ENCODE peak calls at places on chromosomes 11 and 22, in six cellular contexts. G is HCT116, W is suprapubic skin, D is A549, E is BE2C, J is tibial artery. O is an unnamed sample.
A peak's percentile ranks its signal among the peaks of the same experiment; 100 is the strongest.

GRCh38 chr11:33736148-33736809 is at the start of gene CD59:
- DNase-seq in G (peak; percentile 76), W (peak; percentile 98), D (peak; percentile 94), E (peak; percentile 86), J (peak; percentile 96), O (peak; percentile 91)

GRCh38 chr22:44549701-44550100 is 51.7 kb upstream of the RTL6 start:
- DNase-seq in G (no peak), W (no peak), D (no peak), E (no peak), J (no peak), O (no peak)

GRCh38 chr11:88779551-88779950 is 286.2 kb downstream of the GRM5 start:
- DNase-seq in G (no peak), W (no peak), D (peak; percentile 16), E (no peak), J (no peak), O (no peak)

GRCh38 chr11:102793677-102794290 is 4.2 kb downstream of the MMP1 start:
- DNase-seq in G (no peak), W (no peak), D (no peak), E (no peak), J (no peak), O (no peak)

GRCh38 chr22:25624486-25624885 is 60.0 kb downstream of the GRK3 start:
- DNase-seq in G (no peak), W (no peak), D (no peak), E (no peak), J (no peak), O (no peak)

GRCh38 chr22:43707650-43708049 is 104.5 kb downstream of the EFCAB6 start:
- DNase-seq in G (peak; percentile 1), W (no peak), D (peak; percentile 3), E (no peak), J (no peak), O (no peak)

GRCh38 chr22:27531782-27532530 is 269.6 kb downstream of the MN1 start:
- DNase-seq in G (no peak), W (no peak), D (peak; percentile 9), E (no peak), J (no peak), O (no peak)

GRCh38 chr11:59923813-59924212 is 14.4 kb upstream of the OOSP1 start:
- DNase-seq in G (no peak), W (no peak), D (no peak), E (no peak), J (no peak), O (no peak)

GRCh38 chr11:27217948-27218410 is 145.0 kb downstream of the CCDC34 start:
- DNase-seq in G (no peak), W (no peak), D (no peak), E (no peak), J (no peak), O (no peak)

GRCh38 chr11:20162824-20163777 is 2.8 kb upstream of the DBX1 start:
- DNase-seq in G (no peak), W (no peak), D (peak; percentile 24), E (peak; percentile 35), J (no peak), O (no peak)

GRCh38 chr11:11178671-11179070 is 174.4 kb downstream of the CSNK2A3 start:
- DNase-seq in G (no peak), W (no peak), D (no peak), E (no peak), J (no peak), O (no peak)

GRCh38 chr11:4626207-4627105 is 10.8 kb upstream of the OR51D1 start:
- DNase-seq in G (peak; percentile 75), W (no peak), D (peak; percentile 78), E (peak; percentile 73), J (peak; percentile 53), O (peak; percentile 77)

GRCh38 chr22:32693102-32693501 is 108.4 kb upstream of the TIMP3 start:
- DNase-seq in G (no peak), W (no peak), D (no peak), E (no peak), J (no peak), O (no peak)

GRCh38 chr11:121451982-121452608 is at the start of gene SORL1:
- DNase-seq in G (no peak), W (no peak), D (peak; percentile 64), E (peak; percentile 88), J (peak; percentile 52), O (peak; percentile 85)

GRCh38 chr11:45451766-45452440 is 165.8 kb upstream of the SYT13 start:
- DNase-seq in G (no peak), W (no peak), D (no peak), E (no peak), J (no peak), O (no peak)

GRCh38 chr11:70872950-70873735 is 379.2 kb downstream of the SHANK2 start:
- DNase-seq in G (no peak), W (no peak), D (no peak), E (no peak), J (no peak), O (no peak)

GRCh38 chr22:44680058-44680457 is 21.9 kb upstream of the PRR5 start:
- DNase-seq in G (no peak), W (no peak), D (no peak), E (no peak), J (no peak), O (no peak)

GRCh38 chr11:66419825-66420224 is 1.0 kb upstream of the NPAS4 start:
- DNase-seq in G (no peak), W (no peak), D (no peak), E (peak; percentile 85), J (no peak), O (no peak)

GRCh38 chr11:114617157-114618124 is 21.9 kb upstream of the NXPE4 start:
- DNase-seq in G (no peak), W (no peak), D (no peak), E (no peak), J (no peak), O (peak; percentile 79)

GRCh38 chr22:19265779-19266178 is 25.7 kb downstream of the CLTCL1 start:
- DNase-seq in G (no peak), W (no peak), D (no peak), E (no peak), J (no peak), O (no peak)
- H3K4me3 ChIP-seq in G (no peak overlapping the region), W (no peak overlapping the region), D (no peak overlapping the region), E (no peak overlapping the region), J (no peak overlapping the region), O (no peak overlapping the region)

GRCh38 chr22:20193761-20194494 is 43.1 kb upstream of the CCDC188 start:
- DNase-seq in G (no peak), W (no peak), D (no peak), E (no peak), J (no peak), O (no peak)

GRCh38 chr22:20192972-20193760 is 42.3 kb upstream of the CCDC188 start:
- DNase-seq in G (no peak), W (no peak), D (no peak), E (no peak), J (no peak), O (no peak)

GRCh38 chr22:20196094-20196840 is 45.4 kb upstream of the CCDC188 start:
- DNase-seq in G (no peak), W (no peak), D (no peak), E (no peak), J (no peak), O (no peak)

GRCh38 chr22:20192293-20192971 is 41.6 kb upstream of the CCDC188 start:
- DNase-seq in G (no peak), W (no peak), D (no peak), E (no peak), J (no peak), O (no peak)

GRCh38 chr22:20194681-20195593 is 44.1 kb upstream of the CCDC188 start:
- DNase-seq in G (no peak), W (no peak), D (no peak), E (no peak), J (no peak), O (no peak)
- TF ChIP-seq CTCF in G (no peak), W (no peak), D (no peak), E (no peak), J (no peak), O (no peak)

GRCh38 chr11:124463990-124464389 is 18.5 kb upstream of the OR8B8 start:
- DNase-seq in G (no peak), W (no peak), D (no peak), E (no peak), J (no peak), O (no peak)

GRCh38 chr11:124454552-124454951 is 9.1 kb upstream of the OR8B8 start:
- DNase-seq in G (no peak), W (no peak), D (no peak), E (no peak), J (no peak), O (no peak)

GRCh38 chr11:124465368-124465767 is 19.9 kb upstream of the OR8B8 start:
- DNase-seq in G (no peak), W (no peak), D (no peak), E (no peak), J (no peak), O (no peak)

GRCh38 chr11:124460459-124460858 is 15.0 kb upstream of the OR8B8 start:
- DNase-seq in G (no peak), W (no peak), D (no peak), E (no peak), J (no peak), O (no peak)
- H3K4me3 ChIP-seq in G (no peak overlapping the region), W (no peak overlapping the region), D (no peak overlapping the region), E (no peak overlapping the region), J (no peak overlapping the region), O (no peak overlapping the region)

GRCh38 chr11:12675951-12676711 is 1.9 kb downstream of the TEAD1 start:
- DNase-seq in G (no peak), W (no peak), D (no peak), E (no peak), J (no peak), O (peak; percentile 24)
- TF ChIP-seq CTCF in G (no peak), W (no peak), D (no peak), E (no peak), J (no peak), O (no peak)

DNA sequence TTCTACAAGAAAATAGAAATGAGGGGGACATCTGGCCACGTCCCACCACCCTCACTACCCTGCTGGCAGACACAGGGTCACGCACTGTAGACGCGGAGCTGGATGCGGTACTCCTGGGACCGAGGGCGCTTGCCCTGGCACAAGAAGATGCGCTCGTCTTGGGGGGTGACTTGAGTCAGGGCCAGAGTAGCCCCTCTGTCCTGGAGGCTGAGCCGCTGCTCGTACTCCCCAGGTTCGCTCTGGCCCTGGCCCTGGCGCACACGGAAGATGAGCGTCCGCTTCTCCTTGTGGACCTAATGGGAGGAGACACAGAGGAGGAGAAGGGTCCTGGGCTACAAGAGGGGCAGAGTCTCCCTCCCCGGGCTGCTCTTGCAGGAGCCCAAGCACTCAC is 2.2 kb downstream of the MCAM start:
- DNase-seq in G (no peak), W (no peak), D (no peak), E (no peak), J (no peak), O (no peak)
- H3K4me3 ChIP-seq in G (no peak overlapping the region), W (peak overlapping the region; percentile 53), D (no peak overlapping the region), E (no peak overlapping the region), J (peak overlapping the region; percentile 97), O (no peak overlapping the region)

GRCh38 chr11:116217006-116217405 is 555.8 kb downstream of the BUD13 start:
- DNase-seq in G (peak; percentile 27), W (peak; percentile 58), D (peak; percentile 48), E (no peak), J (no peak), O (peak; percentile 18)
- TF ChIP-seq CTCF in G (peak; percentile 87), W (peak; percentile 25), D (peak; percentile 53), E (peak; percentile 21), J (peak; percentile 29), O (peak; percentile 61)